ENCODE peak calls at places on chromosomes 12 and 14, in five cellular contexts. Q, K, U, P and Z are unnamed samples.

GRCh38 chr12:110860833-110861291 is 14.1 kb downstream of the CCDC63 start:
- DNase-seq in Q (no peak), K (no peak), U (no peak), P (no peak), Z (no peak)

GRCh38 chr12:79407671-79408622 is 282.8 kb downstream of the PAWR start:
- DNase-seq in Q (peak; percentile 78), K (no peak), U (peak; percentile 94), P (no peak), Z (peak; percentile 62)

GRCh38 chr12:6062427-6063378 is 61.8 kb downstream of the VWF start:
- DNase-seq in Q (peak; percentile 48), K (no peak), U (peak; percentile 58), P (no peak), Z (no peak)

GRCh38 chr12:57488397-57489156 is 709 bp downstream of the MARS1 start:
- DNase-seq in Q (no peak), K (no peak), U (no peak), P (no peak), Z (no peak)

GRCh38 chr14:33848706-33849454 is 102.0 kb downstream of the EGLN3 start:
- DNase-seq in Q (peak; percentile 78), K (no peak), U (peak; percentile 77), P (no peak), Z (peak; percentile 36)

GRCh38 chr12:33488036-33488435 is 48.4 kb upstream of the SYT10 start:
- DNase-seq in Q (no peak), K (no peak), U (no peak), P (no peak), Z (no peak)

GRCh38 chr12:111841236-111841749 is 735 bp upstream of the MAPKAPK5 start:
- DNase-seq in Q (no peak), K (no peak), U (peak; percentile 14), P (no peak), Z (no peak)

GRCh38 chr14:104288272-104288671 is 149.9 kb downstream of the KIF26A start:
- DNase-seq in Q (no peak), K (no peak), U (no peak), P (no peak), Z (no peak)

GRCh38 chr12:20946732-20947131 is 136.2 kb downstream of the SLCO1B3 start:
- DNase-seq in Q (peak; percentile 36), K (no peak), U (peak; percentile 0), P (no peak), Z (no peak)

GRCh38 chr12:20950248-20950647 is 139.7 kb downstream of the SLCO1B3 start:
- DNase-seq in Q (no peak), K (no peak), U (peak; percentile 15), P (no peak), Z (no peak)
- TF ChIP-seq CTCF in Q (peak; percentile 36), K (no peak), U (peak; percentile 22), P (no peak), Z (peak; percentile 69)

GRCh38 chr14:20782280-20782890 is 1.3 kb downstream of the RNASE6 start:
- DNase-seq in Q (peak; percentile 52), K (no peak), U (peak; percentile 16), P (no peak), Z (peak; percentile 56)

GRCh38 chr14:20787025-20787424 is 6.0 kb downstream of the RNASE6 start:
- DNase-seq in Q (no peak), K (no peak), U (no peak), P (no peak), Z (no peak)

DNA sequence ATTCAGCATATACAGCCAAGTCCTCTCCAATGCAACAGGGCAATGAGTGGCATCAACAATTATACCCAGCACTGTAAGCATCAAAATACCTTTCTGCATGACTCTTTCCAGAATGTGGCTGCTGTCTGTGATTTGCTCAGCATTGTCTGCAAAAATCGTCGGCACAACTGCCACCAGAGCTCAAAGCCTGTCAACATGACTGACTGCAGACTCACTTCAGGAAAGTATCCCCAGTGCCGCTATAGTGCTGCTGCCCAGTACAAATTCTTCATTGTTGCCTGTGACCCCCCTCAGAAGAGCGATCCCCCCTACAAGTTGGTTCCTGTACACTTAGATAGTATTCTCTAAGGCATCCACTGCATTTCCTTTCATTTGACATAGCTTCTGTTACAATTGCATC is 737 bp downstream of the RNASE6 start:
- DNase-seq in Q (no peak), K (no peak), U (no peak), P (no peak), Z (no peak)
- H3K4me3 ChIP-seq in Q (peak overlapping the region; percentile 10), K (no peak overlapping the region), U (no peak overlapping the region), P (no peak overlapping the region), Z (no peak overlapping the region)

GRCh38 chr14:22657861-22658260 is 13.7 kb upstream of the OR6J1 start:
- DNase-seq in Q (no peak), K (no peak), U (peak; percentile 75), P (no peak), Z (no peak)
- TF ChIP-seq CTCF in Q (no peak), K (peak; percentile 21), U (peak; percentile 63), P (peak; percentile 51), Z (peak; percentile 80)

GRCh38 chr14:73965206-73965605 is 15.1 kb downstream of the COQ6 start:
- DNase-seq in Q (no peak), K (no peak), U (no peak), P (no peak), Z (no peak)
- H3K4me3 ChIP-seq in Q (no peak overlapping the region), K (no peak overlapping the region), U (no peak overlapping the region), P (no peak overlapping the region), Z (no peak overlapping the region)

GRCh38 chr12:53996188-53996885 is 3.6 kb upstream of the HOXC9 start:
- DNase-seq in Q (no peak), K (no peak), U (no peak), P (no peak), Z (no peak)
- TF ChIP-seq CTCF in Q (no peak), K (no peak), U (no peak), P (no peak), Z (no peak)

DNA sequence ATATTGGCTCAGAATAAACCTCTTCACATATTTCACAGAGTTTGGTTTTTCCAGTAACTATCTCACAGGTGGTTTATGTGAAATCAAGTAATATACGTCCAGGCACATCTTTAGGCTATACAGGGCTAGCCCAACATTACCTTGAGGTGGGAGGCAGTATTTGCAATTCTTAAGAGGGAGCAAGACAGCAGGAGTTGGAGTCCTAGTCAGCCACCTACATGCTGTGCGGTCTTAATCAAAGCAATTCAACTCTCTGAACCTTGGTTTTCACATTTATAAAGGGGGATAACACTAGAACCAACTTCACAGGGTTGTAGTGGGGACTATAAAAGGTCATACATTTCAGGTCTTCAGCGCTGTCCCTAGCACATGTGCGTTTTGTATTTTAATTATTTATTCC is 73.5 kb upstream of the FICD start:
- DNase-seq in Q (no peak), K (no peak), U (no peak), P (no peak), Z (no peak)
- H3K4me3 ChIP-seq in Q (no peak overlapping the region), K (no peak overlapping the region), U (no peak overlapping the region), P (no peak overlapping the region), Z (no peak overlapping the region)

GRCh38 chr14:60878121-60878520 is 102.8 kb downstream of the TRMT5 start:
- DNase-seq in Q (no peak), K (no peak), U (peak; percentile 8), P (no peak), Z (no peak)
- TF ChIP-seq CTCF in Q (no peak), K (no peak), U (no peak), P (no peak), Z (no peak)

DNA sequence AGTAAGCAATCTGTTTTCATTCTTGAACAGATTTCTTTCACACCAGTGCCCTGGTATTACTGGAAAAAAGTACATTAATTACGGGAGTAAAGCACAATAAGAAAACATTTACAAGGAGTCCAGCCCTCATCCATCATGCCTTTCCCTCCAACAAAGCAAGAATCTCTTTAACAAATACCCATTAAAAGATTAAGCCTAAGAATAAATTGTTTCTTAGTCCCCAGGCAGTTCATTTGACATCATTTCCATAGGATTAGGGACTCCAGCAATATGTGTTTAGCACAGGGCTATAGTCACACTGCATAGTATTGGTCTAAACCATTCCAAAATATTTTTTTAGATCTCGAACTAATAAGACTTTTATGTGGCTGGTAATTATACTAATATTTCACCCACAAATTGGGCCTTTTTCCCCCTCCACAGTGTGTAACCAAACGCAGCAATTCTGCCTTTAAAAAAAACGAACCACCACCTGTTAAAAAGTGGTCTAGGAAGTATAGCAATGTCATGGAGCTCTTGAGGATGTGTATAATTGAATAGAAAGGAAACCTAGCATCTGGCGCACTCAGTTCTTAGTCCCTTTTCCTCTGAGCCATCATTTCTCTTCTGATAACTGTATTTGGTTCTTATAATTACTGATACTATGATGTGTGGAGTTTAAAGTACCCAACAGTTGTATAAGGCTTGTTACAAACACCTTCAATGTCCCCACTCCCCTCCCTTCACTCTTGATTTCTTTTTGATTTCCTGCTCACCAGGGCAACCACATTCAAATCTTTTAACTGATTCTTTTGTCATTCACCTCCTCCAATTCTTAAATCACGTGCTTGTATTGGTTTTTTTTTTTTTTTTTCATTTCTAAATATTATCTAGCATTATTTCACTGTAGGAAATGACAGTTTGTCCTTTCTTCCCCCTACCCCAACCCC is 138.7 kb downstream of the ETV6 start:
- DNase-seq in Q (no peak), K (no peak), U (no peak), P (no peak), Z (no peak)
- H3K4me3 ChIP-seq in Q (no peak overlapping the region), K (no peak overlapping the region), U (no peak overlapping the region), P (no peak overlapping the region), Z (no peak overlapping the region)

GRCh38 chr14:75452900-75453816 is 25.3 kb downstream of the JDP2 start:
- DNase-seq in Q (no peak), K (no peak), U (peak; percentile 97), P (peak; percentile 95), Z (no peak)
- TF ChIP-seq CTCF in Q (no peak), K (no peak), U (no peak), P (no peak), Z (no peak)

GRCh38 chr14:22489247-22489551 is 99.8 kb downstream of the DAD1 start:
- DNase-seq in Q (no peak), K (no peak), U (no peak), P (no peak), Z (no peak)

GRCh38 chr14:22488522-22489246 is 100.3 kb downstream of the DAD1 start:
- DNase-seq in Q (no peak), K (no peak), U (no peak), P (no peak), Z (no peak)

GRCh38 chr14:22487941-22488340 is 101.1 kb downstream of the DAD1 start:
- DNase-seq in Q (no peak), K (no peak), U (no peak), P (no peak), Z (no peak)

GRCh38 chr14:22491683-22492483 is 97.1 kb downstream of the DAD1 start:
- DNase-seq in Q (no peak), K (no peak), U (no peak), P (no peak), Z (no peak)

DNA sequence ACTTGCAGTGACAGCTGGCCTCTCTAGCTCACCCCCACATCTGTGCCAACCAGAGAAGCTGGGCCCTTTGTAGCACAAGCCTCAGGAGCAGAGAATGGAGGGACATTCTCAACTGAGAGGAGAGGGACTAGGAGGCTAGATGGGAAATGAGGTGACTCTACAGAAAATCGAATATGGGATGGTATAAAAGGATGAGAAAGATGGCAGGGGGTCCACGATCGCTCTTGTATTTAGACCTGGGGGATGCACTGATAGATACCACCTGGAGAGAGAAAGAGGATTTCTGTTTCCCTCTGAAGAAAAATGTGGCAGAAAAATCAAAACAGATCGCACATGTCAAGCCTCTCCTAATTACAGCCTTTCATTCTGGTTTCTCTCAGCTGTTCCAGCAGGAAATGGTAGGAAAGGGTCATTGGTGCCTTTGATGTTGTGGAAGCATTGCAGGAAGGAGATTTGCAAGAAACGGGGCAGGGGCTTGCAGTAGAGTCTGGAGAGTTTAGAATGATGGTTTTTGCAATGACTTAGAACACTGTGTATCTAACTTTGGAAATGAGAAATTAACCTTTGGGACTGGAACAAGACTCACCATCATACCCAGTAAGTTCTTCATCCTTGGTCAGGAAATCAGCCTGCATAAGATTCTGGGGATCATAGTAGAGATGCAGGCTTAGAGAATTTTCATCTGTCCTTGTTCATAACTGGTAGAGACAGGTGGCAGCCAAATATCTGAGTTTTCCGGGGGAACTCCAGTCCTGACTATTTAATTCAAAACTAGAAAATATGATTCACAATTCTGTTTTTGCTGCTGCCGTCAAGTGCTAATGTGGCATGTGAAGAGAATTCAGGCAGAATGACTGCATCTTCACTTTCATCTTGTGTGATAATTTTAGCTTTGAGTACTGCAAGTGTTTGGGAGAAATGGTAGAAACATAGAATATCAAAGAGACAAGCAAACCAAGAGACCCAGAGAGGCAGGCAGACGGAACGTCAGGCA is 98.8 kb downstream of the DAD1 start:
- DNase-seq in Q (no peak), K (no peak), U (no peak), P (no peak), Z (no peak)
- H3K4me3 ChIP-seq in Q (no peak overlapping the region), K (no peak overlapping the region), U (no peak overlapping the region), P (no peak overlapping the region), Z (no peak overlapping the region)